ENCODE peak calls at places on chromosomes 1 and 21, in seven cellular contexts. C is fibroblast of lung, H is fibroblast of mammary gland, G is epithelial cell of esophagus, D is fibroblast of the aortic adventitia, U is transverse colon, O is dorsolateral prefrontal cortex. X is an unnamed sample.

GRCh38 chr21:42280356-42281195 is 34.6 kb downstream of the TFF3 start:
- DNase-seq in C (no peak), H (no peak), G (no peak), D (no peak), U (no peak), O (no peak), X (no peak)

GRCh38 chr1:6460349-6461236 is 5.4 kb downstream of the TNFRSF25 start:
- DNase-seq in C (no peak), H (no peak), G (no peak), D (no peak), U (no peak), O (no peak), X (no peak)

GRCh38 chr1:86233406-86233805 is 76.8 kb upstream of the COL24A1 start:
- DNase-seq in C (no peak), H (no peak), G (no peak), D (no peak), U (no peak), O (no peak), X (no peak)

GRCh38 chr1:97986041-97987005 is 65.5 kb upstream of the DPYD start:
- DNase-seq in C (no peak), H (peak; percentile 4), G (peak; percentile 6), D (no peak), U (no peak), O (no peak), X (no peak)

GRCh38 chr1:5637171-5637570 is 355.1 kb downstream of the NPHP4 start:
- DNase-seq in C (no peak), H (peak; percentile 3), G (peak; percentile 40), D (no peak), U (peak; percentile 39), O (no peak), X (no peak)

GRCh38 chr1:25031966-25032667 is 102.0 kb upstream of the RUNX3 start:
- DNase-seq in C (peak; percentile 43), H (peak; percentile 39), G (peak; percentile 87), D (peak; percentile 15), U (peak; percentile 62), O (no peak), X (peak; percentile 33)

GRCh38 chr21:42112857-42113256 is 41.7 kb downstream of the UMODL1 start:
- DNase-seq in C (peak; percentile 30), H (peak; percentile 60), G (peak; percentile 51), D (peak; percentile 35), U (no peak), O (no peak), X (no peak)

GRCh38 chr1:234987415-234988159 is 141.1 kb downstream of the TOMM20 start:
- DNase-seq in C (peak; percentile 78), H (peak; percentile 74), G (peak; percentile 40), D (peak; percentile 93), U (peak; percentile 68), O (no peak), X (peak; percentile 70)

GRCh38 chr1:11740258-11741192 is 4.6 kb downstream of the AGTRAP start:
- DNase-seq in C (no peak), H (no peak), G (no peak), D (no peak), U (no peak), O (no peak), X (no peak)

GRCh38 chr1:23100074-23100748 is 68.4 kb downstream of the LUZP1 start:
- DNase-seq in C (peak; percentile 89), H (peak; percentile 97), G (peak; percentile 93), D (peak; percentile 84), U (no peak), O (no peak), X (peak; percentile 90)

GRCh38 chr1:5623399-5623798 is 368.8 kb downstream of the NPHP4 start:
- DNase-seq in C (no peak), H (no peak), G (peak; percentile 1), D (no peak), U (no peak), O (no peak), X (no peak)

GRCh38 chr1:77539510-77540142 is 142.8 kb downstream of the ZZZ3 start:
- DNase-seq in C (peak; percentile 97), H (peak; percentile 99), G (no peak), D (peak; percentile 93), U (no peak), O (no peak), X (peak; percentile 57)

GRCh38 chr1:58468612-58469493 is 77.7 kb downstream of the OMA1 start:
- DNase-seq in C (no peak), H (no peak), G (no peak), D (peak; percentile 37), U (no peak), O (no peak), X (no peak)

GRCh38 chr1:115193429-115193828 is 104.1 kb upstream of the TSPAN2 start:
- DNase-seq in C (no peak), H (no peak), G (no peak), D (no peak), U (no peak), O (no peak), X (no peak)

GRCh38 chr1:180566048-180566447 is 7.3 kb downstream of the OVAAL start:
- DNase-seq in C (no peak), H (no peak), G (no peak), D (no peak), U (no peak), O (no peak), X (no peak)

GRCh38 chr1:194104247-194104844 is 917.9 kb upstream of the B3GALT2 start:
- DNase-seq in C (no peak), H (no peak), G (no peak), D (no peak), U (no peak), O (no peak), X (no peak)

GRCh38 chr1:231814031-231814430 is 187.4 kb downstream of the DISC1 start:
- DNase-seq in C (no peak), H (no peak), G (no peak), D (no peak), U (no peak), O (no peak), X (no peak)

GRCh38 chr1:155177918-155178281 is 4.3 kb downstream of the TRIM46 start:
- DNase-seq in C (no peak), H (no peak), G (no peak), D (no peak), U (no peak), O (no peak), X (no peak)

GRCh38 chr1:53016705-53017104 is 45.3 kb upstream of the PODN start:
- DNase-seq in C (peak; percentile 40), H (peak; percentile 42), G (peak; percentile 48), D (peak; percentile 52), U (no peak), O (no peak), X (no peak)

GRCh38 chr1:230031131-230031530 is 35.9 kb upstream of the GALNT2 start:
- DNase-seq in C (no peak), H (peak; percentile 39), G (peak; percentile 68), D (no peak), U (no peak), O (no peak), X (no peak)

GRCh38 chr1:23951646-23952095 is 8.0 kb upstream of the PNRC2 start:
- DNase-seq in C (peak; percentile 81), H (peak; percentile 97), G (peak; percentile 98), D (peak; percentile 80), U (no peak), O (no peak), X (peak; percentile 81)

GRCh38 chr1:60591583-60591982 is 490.8 kb upstream of the NFIA start:
- DNase-seq in C (no peak), H (no peak), G (no peak), D (no peak), U (no peak), O (no peak), X (no peak)

GRCh38 chr1:60598055-60598910 is 484.1 kb upstream of the NFIA start:
- DNase-seq in C (no peak), H (no peak), G (no peak), D (peak; percentile 8), U (no peak), O (no peak), X (no peak)

GRCh38 chr1:60600532-60600931 is 481.8 kb upstream of the NFIA start:
- DNase-seq in C (no peak), H (no peak), G (no peak), D (no peak), U (no peak), O (no peak), X (no peak)

DNA sequence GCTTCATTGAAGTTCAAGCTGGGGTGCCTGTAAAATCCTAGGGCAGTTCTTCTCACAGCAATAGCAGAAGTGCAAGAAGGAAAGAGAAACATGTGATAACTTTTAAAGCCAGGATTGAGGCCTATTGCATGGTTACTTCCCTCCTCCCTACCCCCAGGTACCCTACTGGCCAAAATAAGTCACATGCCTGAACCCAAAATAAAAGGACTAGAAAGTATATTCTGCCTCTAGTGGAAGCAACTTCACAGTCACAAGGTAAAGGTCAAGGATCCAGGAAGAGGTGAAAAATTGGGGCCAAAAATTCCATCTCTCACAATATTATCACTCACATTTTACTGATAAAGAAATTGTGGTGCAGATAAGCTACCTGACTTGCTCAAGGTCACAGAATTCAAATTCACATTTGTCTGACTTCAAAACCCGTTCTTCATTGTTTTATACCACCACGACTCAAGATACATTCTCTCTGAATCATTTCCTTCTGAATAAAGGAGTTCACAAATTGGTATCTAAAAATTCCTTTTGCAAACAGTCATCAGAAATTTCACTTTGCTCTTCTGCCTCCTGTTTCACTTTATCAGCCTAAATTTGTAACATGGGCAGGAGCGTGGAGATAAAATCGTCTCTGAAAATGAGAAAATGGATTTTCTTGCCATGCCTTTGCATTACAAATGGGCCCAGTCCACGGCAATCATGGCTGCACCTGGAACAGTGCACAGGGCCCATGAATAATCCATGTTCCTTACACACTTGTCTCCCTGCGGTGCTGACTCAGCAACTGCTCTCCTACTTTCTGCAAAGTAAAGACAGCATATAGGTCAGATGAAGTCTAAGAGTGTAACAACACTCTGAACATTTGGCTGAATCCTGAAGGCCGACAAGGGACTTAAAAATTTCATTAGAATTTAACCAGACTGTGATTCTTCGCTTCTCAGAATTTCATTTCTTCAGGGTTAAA is 485.3 kb upstream of the NFIA start:
- DNase-seq in C (no peak), H (peak; percentile 20), G (peak; percentile 40), D (peak; percentile 87), U (no peak), O (no peak), X (no peak)
- TF ChIP-seq CTCF in C (no peak), H (no peak), G (no peak), D (peak; percentile 48), U (no peak), O (no peak), X (no peak)

GRCh38 chr1:178486100-178487069 is 10.4 kb downstream of the CLEC20A start:
- DNase-seq in C (no peak), H (no peak), G (no peak), D (no peak), U (no peak), O (no peak), X (no peak)
- H3K4me3 ChIP-seq in C (no peak overlapping the region), H (peak overlapping the region; percentile 9), G (no peak overlapping the region), D (no peak overlapping the region), U (no peak overlapping the region), O (no peak overlapping the region), X (peak overlapping the region; percentile 3)

GRCh38 chr1:3431686-3432085 is 22.8 kb upstream of the ARHGEF16 start:
- DNase-seq in C (no peak), H (no peak), G (no peak), D (no peak), U (no peak), O (no peak), X (no peak)
- TF ChIP-seq CTCF in C (no peak), H (no peak), G (no peak), D (no peak), U (no peak), O (no peak), X (no peak)

DNA sequence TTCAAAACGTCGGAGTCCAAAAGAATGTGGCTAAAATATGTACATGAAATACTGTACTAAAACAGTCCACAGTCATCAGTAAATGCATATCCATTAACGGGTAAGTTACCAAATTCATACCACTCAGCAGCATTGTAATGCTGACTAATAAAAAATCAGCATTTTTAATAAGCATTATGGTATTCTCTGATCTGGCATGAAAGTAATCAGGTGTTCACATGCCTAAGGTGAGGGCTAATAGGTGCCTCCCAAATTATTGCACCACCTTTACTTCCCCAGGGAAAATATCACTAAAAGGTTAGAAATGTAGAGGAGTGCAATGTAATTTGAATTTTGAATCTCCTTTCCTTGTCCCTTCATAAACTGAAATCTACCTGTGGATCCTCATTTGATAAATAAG is 69.6 kb upstream of the PTGS2 start:
- DNase-seq in C (no peak), H (no peak), G (peak; percentile 85), D (no peak), U (no peak), O (no peak), X (no peak)
- H3K4me3 ChIP-seq in C (no peak overlapping the region), H (no peak overlapping the region), G (no peak overlapping the region), D (no peak overlapping the region), U (no peak overlapping the region), O (no peak overlapping the region), X (no peak overlapping the region)